ENCODE peak calls at places on chromosomes 16 and 17, in four cellular contexts. H is K562, G is H1, D is HepG2. S is an unnamed sample.

GRCh38 chr17:66948061-66948750 is 16.3 kb upstream of the CACNG4 start:
- DNase-seq in G (no peak), D (no peak), H (no peak), S (no peak)

GRCh38 chr16:12321363-12321762 is 344.8 kb downstream of the SNX29 start:
- DNase-seq in D (peak), H (no peak), G (no peak), S (no peak)

GRCh38 chr17:49514374-49514738 is 19.3 kb downstream of the NGFR start:
- DNase-seq in H (peak), D (peak), G (peak), S (peak)

GRCh38 chr17:237406-237955 is 56.0 kb upstream of the DOC2B start:
- DNase-seq in D (no peak), G (peak), H (no peak), S (peak)

GRCh38 chr17:75069783-75070182 is 18.0 kb upstream of the SLC16A5 start:
- DNase-seq in G (no peak), H (no peak), D (no peak), S (no peak)

GRCh38 chr16:23286131-23286532 is 16.0 kb upstream of the SCNN1B start:
- DNase-seq in H (no peak), G (no peak), D (no peak), S (no peak)

GRCh38 chr17:79075861-79076406 is 1.3 kb downstream of the ENGASE start:
- DNase-seq in D (no peak), G (no peak), H (no peak), S (no peak)

GRCh38 chr16:83626204-83626603 is 181.6 kb upstream of the HSBP1 start:
- DNase-seq in H (no peak), G (peak), D (no peak), S (no peak)

GRCh38 chr16:15764112-15764511 is 92.7 kb downstream of the MYH11 start:
- DNase-seq in D (no peak), G (no peak), H (no peak), S (no peak)

GRCh38 chr16:75265911-75266701 is 14.7 kb upstream of the BCAR1 start:
- DNase-seq in G (peak), H (peak), D (peak), S (peak)

GRCh38 chr16:88636488-88637265 is 1.7 kb upstream of the IL17C start:
- DNase-seq in D (no peak), H (no peak), G (no peak), S (no peak)

GRCh38 chr17:75315541-75316243 is 26.5 kb upstream of the SLC25A19 start:
- DNase-seq in D (no peak), G (no peak), H (no peak), S (no peak)

GRCh38 chr16:67415872-67416793 is at the start of gene ZDHHC1:
- DNase-seq in G (peak), H (peak), D (no peak), S (peak)

GRCh38 chr17:30570596-30571265 is 93.5 kb downstream of the GOSR1 start:
- DNase-seq in G (no peak), D (no peak), H (no peak), S (no peak)

GRCh38 chr17:45262516-45263476 is 902 bp upstream of the SPATA32 start:
- DNase-seq in H (no peak), D (no peak), G (peak), S (no peak)

GRCh38 chr16:84088695-84089395 is 27.9 kb downstream of the MBTPS1 start:
- DNase-seq in H (no peak), D (peak), G (no peak), S (no peak)

GRCh38 chr16:81465375-81465943 is 20.9 kb downstream of the CMIP start:
- DNase-seq in G (no peak), D (peak), H (no peak), S (no peak)

GRCh38 chr17:37530420-37530819 is 40.7 kb downstream of the DUSP14 start:
- DNase-seq in H (no peak), D (no peak), G (no peak), S (no peak)

GRCh38 chr16:10552281-10552680 is 28.1 kb downstream of the EMP2 start:
- DNase-seq in D (no peak), G (no peak), H (no peak), S (no peak)

GRCh38 chr16:30677931-30678585 is 19.8 kb downstream of the FBRS start:
- DNase-seq in G (peak), D (peak), H (no peak), S (peak)

DNA sequence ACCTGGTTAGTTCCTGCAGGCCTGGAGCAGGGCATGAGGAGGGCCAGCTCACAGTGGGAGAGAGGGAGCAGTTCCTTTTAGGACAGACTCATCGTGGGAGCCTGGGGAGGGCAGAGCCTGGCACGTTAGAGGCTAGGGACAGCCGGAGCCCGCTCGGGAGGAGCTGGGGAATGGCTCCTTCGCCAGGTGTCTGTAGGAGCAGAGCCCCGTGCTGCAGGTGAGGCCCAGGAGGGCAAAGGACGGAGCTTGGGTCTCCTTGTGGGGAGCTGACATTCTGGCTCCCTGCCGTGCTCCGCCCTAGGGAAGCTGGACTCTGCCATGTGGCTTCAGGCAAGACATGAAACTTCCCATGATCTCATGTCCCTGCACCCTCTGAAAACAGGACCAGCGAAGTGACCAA is 18.7 kb upstream of the MTSS2 start:
- DNase-seq in G (no peak), D (no peak), H (no peak), S (no peak)
- TF ChIP-seq JUN in G (no peak), D (no peak), H (no peak), S (no peak)

GRCh38 chr17:2436516-2436915 is 35.7 kb upstream of the MNT start:
- DNase-seq in H (no peak), G (no peak), D (no peak), S (no peak)
- TF ChIP-seq ATF3 in H (no peak), G (no peak), D (no peak), S (no peak)

GRCh38 chr17:7883781-7884386 is 4.7 kb upstream of the CHD3 start:
- DNase-seq in H (peak), G (no peak), D (no peak), S (no peak)
- TF ChIP-seq JUN in H (no peak), G (no peak), D (no peak), S (no peak)

GRCh38 chr16:47198180-47198575 is 54.4 kb upstream of the NETO2 start:
- DNase-seq in D (no peak), H (no peak), G (no peak), S (no peak)

GRCh38 chr16:47196457-47196856 is 52.7 kb upstream of the NETO2 start:
- DNase-seq in G (no peak), D (no peak), H (no peak), S (peak)

DNA sequence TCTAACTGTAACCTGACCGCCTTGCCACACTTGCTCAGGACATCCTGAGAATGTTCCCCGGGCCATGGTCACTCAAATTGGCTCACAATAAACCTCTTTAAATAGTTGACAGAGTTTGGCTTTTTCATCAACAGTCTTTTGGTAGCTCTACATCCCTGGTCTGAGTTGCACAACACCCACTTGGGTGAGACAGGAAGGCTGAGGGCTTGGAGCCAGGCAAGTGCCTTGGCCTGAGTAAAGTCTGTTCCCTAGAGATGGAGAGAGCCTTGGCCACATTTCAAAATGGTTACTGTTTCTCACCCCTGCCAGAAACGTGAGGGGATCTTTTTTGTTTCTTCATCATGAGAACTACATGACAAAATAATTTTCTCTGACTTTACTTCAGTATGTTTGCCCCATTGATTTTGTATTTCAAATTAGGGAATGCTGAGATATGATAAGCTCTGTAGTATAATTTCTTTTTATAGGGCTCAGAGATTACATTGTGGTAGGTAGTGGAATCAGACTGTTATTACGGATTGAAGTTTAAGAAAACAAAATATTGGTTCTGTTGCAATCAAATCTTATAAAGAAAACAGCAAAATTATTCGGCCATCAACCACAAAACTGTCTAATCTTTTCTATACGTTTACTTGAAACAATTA is 53.9 kb upstream of the NETO2 start:
- DNase-seq in D (no peak), H (no peak), G (no peak), S (no peak)
- TF ChIP-seq ATF3 in D (no peak), H (no peak), G (no peak), S (no peak)

S was measured in WTC11.